ENCODE peak calls at places on chromosomes 4 and X, in ten cellular contexts. C is iris pigment epithelial cell, L is pancreas, I is osteocyte, R is hippocampal formation, M is SJSA1, G is mesothelial cell of epicardium, V is fibroblast of pulmonary artery, Y is T-cell, P is T-helper 9 cell. E is an unnamed sample.

GRCh38 chr4:64271601-64272081 is 137.6 kb downstream of the TECRL start:
- DNase-seq in C (no peak), L (peak), I (no peak), R (no peak), M (no peak), G (no peak), V (no peak), Y (no peak), P (no peak), E (no peak)

GRCh38 chr4:7361256-7361655 is 73.5 kb downstream of the PSAPL1 start:
- DNase-seq in C (no peak), L (no peak), I (no peak), R (no peak), M (no peak), G (no peak), V (no peak), Y (no peak), P (no peak), E (no peak)

GRCh38 chrX:119477812-119478232 is 9.6 kb downstream of the SLC25A5 start:
- DNase-seq in C (peak), L (no peak), I (no peak), R (no peak), M (no peak), G (no peak), V (peak), Y (no peak), P (no peak), E (no peak)

GRCh38 chrX:26442340-26442739 is 226.4 kb downstream of the MAGEB5 start:
- DNase-seq in C (peak), L (no peak), I (no peak), R (no peak), M (no peak), G (no peak), V (peak), Y (no peak), P (no peak), E (no peak)

GRCh38 chr4:7364979-7365378 is 69.8 kb downstream of the PSAPL1 start:
- DNase-seq in C (no peak), L (no peak), I (no peak), R (no peak), M (no peak), G (no peak), V (no peak), Y (no peak), P (no peak), E (no peak)

GRCh38 chr4:10079951-10080873 is 36.4 kb downstream of the WDR1 start:
- DNase-seq in C (no peak), L (no peak), I (no peak), R (no peak), M (no peak), G (no peak), V (no peak), Y (no peak), P (no peak), E (no peak)

GRCh38 chr4:87196927-87197326 is 23.5 kb downstream of the KLHL8 start:
- DNase-seq in C (no peak), L (no peak), I (no peak), R (no peak), M (no peak), G (no peak), V (no peak), Y (no peak), P (no peak), E (no peak)

GRCh38 chr4:103915224-103915869 is 195.6 kb upstream of the TACR3 start:
- DNase-seq in C (peak), L (no peak), I (no peak), R (peak), M (no peak), G (no peak), V (peak), Y (no peak), P (no peak), E (no peak)

GRCh38 chrX:119459181-119459580 is 9.1 kb upstream of the SLC25A5 start:
- DNase-seq in C (no peak), L (no peak), I (no peak), R (no peak), M (no peak), G (no peak), V (no peak), Y (no peak), P (no peak), E (no peak)